ENCODE peak calls at places on chromosomes 16 and 17, in nine cellular contexts. A, Q, L, X, U, D, P, O and J are unnamed samples.

GRCh38 chr16:68289621-68290329 is 21.0 kb downstream of the SLC7A6OS start:
- DNase-seq in A (no peak), Q (peak), L (peak), X (no peak), U (peak), D (no peak), P (peak), O (no peak), J (peak)

GRCh38 chr16:31181102-31181830 is 1.3 kb downstream of the FUS start:
- DNase-seq in A (peak), Q (peak), L (peak), X (no peak), U (peak), D (peak), P (no peak), O (peak), J (peak)

GRCh38 chr17:51869387-51869786 is 289.1 kb downstream of the CA10 start:
- DNase-seq in A (no peak), Q (no peak), L (peak), X (no peak), U (no peak), D (no peak), P (no peak), O (peak), J (peak)

GRCh38 chr17:56845934-56846333 is 12.0 kb downstream of the DGKE start:
- DNase-seq in A (no peak), Q (no peak), L (no peak), X (no peak), U (no peak), D (no peak), P (no peak), O (no peak), J (no peak)

GRCh38 chr16:10895053-10895946 is 18.3 kb downstream of the CIITA start:
- DNase-seq in A (no peak), Q (peak), L (peak), X (no peak), U (peak), D (no peak), P (no peak), O (peak), J (peak)

GRCh38 chr16:67966549-67967182 is 1.8 kb downstream of the SLC12A4 start:
- DNase-seq in A (peak), Q (peak), L (no peak), X (no peak), U (peak), D (peak), P (no peak), O (no peak), J (peak)

GRCh38 chr17:3750926-3751325 is 27.2 kb downstream of the HASPIN start:
- DNase-seq in A (no peak), Q (no peak), L (no peak), X (no peak), U (no peak), D (no peak), P (no peak), O (no peak), J (no peak)

GRCh38 chr16:29926675-29927522 is 873 bp upstream of the KCTD13 start:
- DNase-seq in A (no peak), Q (peak), L (no peak), X (no peak), U (no peak), D (no peak), P (no peak), O (peak), J (no peak)

GRCh38 chr16:86252596-86252995 is 257.7 kb upstream of the FOXF1 start:
- DNase-seq in A (no peak), Q (peak), L (peak), X (no peak), U (peak), D (peak), P (no peak), O (no peak), J (peak)

GRCh38 chr17:3033248-3033640 is 30.2 kb downstream of the OR1D5 start:
- DNase-seq in A (no peak), Q (no peak), L (no peak), X (no peak), U (no peak), D (no peak), P (no peak), O (no peak), J (no peak)

GRCh38 chr16:76900285-76901263 is 290.4 kb upstream of the MON1B start:
- DNase-seq in A (no peak), Q (no peak), L (no peak), X (no peak), U (no peak), D (no peak), P (no peak), O (no peak), J (no peak)

GRCh38 chr17:44352922-44353655 is 8.0 kb downstream of the GRN start:
- DNase-seq in A (no peak), Q (no peak), L (no peak), X (no peak), U (no peak), D (no peak), P (no peak), O (no peak), J (no peak)

GRCh38 chr17:40432864-40433528 is 10.3 kb upstream of the IGFBP4 start:
- DNase-seq in A (peak), Q (peak), L (no peak), X (no peak), U (no peak), D (no peak), P (no peak), O (no peak), J (no peak)

GRCh38 chr17:79838541-79839274 is 532 bp downstream of the CBX4 start:
- DNase-seq in A (peak), Q (peak), L (peak), X (no peak), U (peak), D (peak), P (no peak), O (no peak), J (peak)